ENCODE peak calls at places on chromosomes 2 and 18, in four cellular contexts. I is EL, E is HEK293T, R is testis. F is an unnamed sample.

GRCh38 chr18:9137168-9138066 is 836 bp downstream of the ANKRD12 start:
- DNase-seq in R (peak; percentile 58), E (peak; percentile 60), I (peak; percentile 80), F (peak; percentile 72)

GRCh38 chr2:157785200-157785599 is 90.9 kb downstream of the ACVR1 start:
- DNase-seq in I (no peak), R (no peak), E (no peak), F (no peak)

GRCh38 chr18:68418881-68419280 is 296.0 kb downstream of the TMX3 start:
- DNase-seq in I (peak; percentile 60), R (no peak), E (no peak), F (no peak)

GRCh38 chr2:225354281-225354774 is 45.2 kb upstream of the NYAP2 start:
- DNase-seq in R (no peak), E (no peak), I (peak; percentile 92), F (peak; percentile 86)

GRCh38 chr18:63162271-63163014 is 157.1 kb downstream of the BCL2 start:
- DNase-seq in E (no peak), I (peak; percentile 21), R (no peak), F (no peak)

GRCh38 chr2:200288670-200289429 is 17.6 kb upstream of the SPATS2L start:
- DNase-seq in E (no peak), R (no peak), I (peak; percentile 85), F (no peak)

GRCh38 chr2:98893871-98894270 is 42.2 kb downstream of the CRACDL start:
- DNase-seq in E (no peak), I (no peak), R (peak; percentile 6), F (no peak)

GRCh38 chr2:158600155-158600802 is 143.5 kb downstream of the PKP4 start:
- DNase-seq in R (peak; percentile 54), I (peak; percentile 96), E (no peak), F (peak; percentile 88)

GRCh38 chr18:60049172-60049571 is 149.4 kb downstream of the PMAIP1 start:
- DNase-seq in R (no peak), E (no peak), I (no peak), F (no peak)

GRCh38 chr2:126890136-126890961 is 8.3 kb upstream of the TEX51 start:
- DNase-seq in E (no peak), I (no peak), R (no peak), F (no peak)

GRCh38 chr2:211860224-211860623 is 678.4 kb downstream of the ERBB4 start:
- DNase-seq in R (no peak), E (no peak), I (no peak), F (no peak)

GRCh38 chr2:112824701-112825099 is 11.9 kb downstream of the IL1B start:
- DNase-seq in E (no peak), R (no peak), I (no peak), F (no peak)

GRCh38 chr2:206232287-206233035 is 42.0 kb upstream of the ZDBF2 start:
- DNase-seq in I (no peak), E (no peak), R (no peak), F (no peak)

GRCh38 chr2:168424112-168424951 is 31.7 kb upstream of the CERS6 start:
- DNase-seq in R (no peak), I (no peak), E (no peak), F (peak; percentile 10)

GRCh38 chr18:21904856-21905255 is 164.3 kb downstream of the MIB1 start:
- DNase-seq in R (peak; percentile 28), I (no peak), E (no peak), F (no peak)

GRCh38 chr2:157181234-157181633 is 76.3 kb upstream of the GALNT5 start:
- DNase-seq in E (no peak), I (no peak), R (no peak), F (no peak)

GRCh38 chr2:100632021-100632420 is 69.2 kb downstream of the PDCL3 start:
- DNase-seq in E (no peak), R (no peak), I (no peak), F (no peak)

GRCh38 chr2:74985983-74986382 is 27.5 kb downstream of the POLE4 start:
- DNase-seq in R (no peak), E (no peak), I (no peak), F (no peak)

GRCh38 chr2:226652983-226653765 is 146.4 kb downstream of the IRS1 start:
- DNase-seq in I (no peak), E (no peak), R (no peak), F (no peak)

GRCh38 chr2:175203621-175204496 is 22.3 kb upstream of the ATP5MC3 start:
- DNase-seq in E (peak; percentile 70), R (peak; percentile 67), I (peak; percentile 40), F (peak; percentile 60)

GRCh38 chr2:85753525-85754312 is at the start of gene ATOH8:
- DNase-seq in R (peak; percentile 63), E (peak; percentile 48), I (peak; percentile 63), F (no peak)

F was measured in HT1080.